ENCODE peak calls at places on chromosomes 4 and X, in eight cellular contexts. L is AG20443; Z is tibial nerve; B is NCI-H1417; J is effector memory CD8-positive, alpha-beta T cell; W is left lung; Y is HEK293T; C is aorta. G is an unnamed sample.
A peak's percentile ranks its signal among the peaks of the same experiment; 100 is the strongest.

GRCh38 chrX:138886769-138887168 is 175.3 kb upstream of the FGF13 start:
- DNase-seq in W (no peak), Y (no peak), J (no peak), Z (no peak), L (no peak), B (no peak), C (no peak), G (no peak)

GRCh38 chr4:111127842-111128241 is 505.0 kb upstream of the PITX2 start:
- DNase-seq in L (no peak), C (no peak), Z (no peak), B (no peak), J (no peak), W (no peak), Y (no peak), G (no peak)

GRCh38 chr4:153467897-153468262 is 1.7 kb downstream of the TMEM131L start:
- DNase-seq in B (no peak), Y (no peak), J (no peak), L (no peak), Z (no peak), C (no peak), W (no peak), G (no peak)

GRCh38 chrX:119482497-119483480 is 14.5 kb downstream of the SLC25A5 start:
- DNase-seq in L (peak; percentile 74), W (peak; percentile 94), C (peak; percentile 77), Y (peak; percentile 84), B (peak; percentile 71), Z (peak; percentile 29), J (peak; percentile 61), G (peak; percentile 76)

GRCh38 chr4:150976478-150977118 is 38.5 kb downstream of the LRBA start:
- DNase-seq in L (no peak), Z (no peak), J (no peak), B (no peak), W (no peak), Y (peak; percentile 49), C (no peak), G (no peak)

GRCh38 chrX:110142096-110142495 is 139.2 kb downstream of the TMEM164 start:
- DNase-seq in Z (no peak), B (no peak), Y (no peak), C (no peak), J (no peak), W (no peak), L (peak; percentile 15), G (peak; percentile 17)

GRCh38 chrX:105837227-105837626 is 14.9 kb downstream of the NRK start:
- DNase-seq in W (no peak), B (peak; percentile 49), J (no peak), Y (peak; percentile 26), C (peak; percentile 80), L (no peak), Z (peak; percentile 30), G (peak; percentile 58)

GRCh38 chr4:159384619-159385018 is 281.7 kb downstream of the RAPGEF2 start:
- DNase-seq in J (no peak), Z (no peak), C (no peak), Y (no peak), L (no peak), B (no peak), W (no peak), G (no peak)

GRCh38 chr4:965048-965765 is 8.2 kb downstream of the DGKQ start:
- DNase-seq in B (no peak), Z (no peak), Y (no peak), C (no peak), L (no peak), W (peak; percentile 76), J (no peak), G (no peak)

GRCh38 chr4:21113496-21114213 is 413.4 kb downstream of the PACRGL start:
- DNase-seq in Y (no peak), J (no peak), L (no peak), B (no peak), W (no peak), C (no peak), Z (no peak), G (no peak)

GRCh38 chr4:52552778-52553177 is 106.3 kb downstream of the USP46 start:
- DNase-seq in J (no peak), C (no peak), W (no peak), Y (peak; percentile 7), Z (no peak), L (no peak), B (no peak), G (no peak)

GRCh38 chr4:6668391-6668790 is 25.3 kb upstream of the S100P start:
- DNase-seq in Z (no peak), W (no peak), L (peak; percentile 50), Y (no peak), J (no peak), B (no peak), C (no peak), G (no peak)

GRCh38 chr4:108681321-108681809 is 31.0 kb downstream of the OSTC start:
- DNase-seq in Z (no peak), J (no peak), L (peak; percentile 23), B (no peak), C (no peak), Y (no peak), W (no peak), G (no peak)

GRCh38 chr4:79201976-79202375 is 123.9 kb downstream of the NAA11 start:
- DNase-seq in Z (no peak), C (no peak), W (no peak), J (no peak), Y (no peak), B (no peak), L (no peak), G (no peak)

GRCh38 chr4:71095141-71095939 is 101.9 kb downstream of the DCK start:
- DNase-seq in Y (no peak), W (no peak), C (no peak), Z (no peak), B (no peak), L (no peak), J (no peak), G (no peak)

GRCh38 chr4:149702414-149703108 is 113.1 kb downstream of the IQCM start:
- DNase-seq in W (no peak), Z (no peak), L (no peak), J (no peak), B (no peak), Y (no peak), C (no peak), G (no peak)

GRCh38 chr4:124121511-124121934 is 591.0 kb downstream of the ANKRD50 start:
- DNase-seq in Z (no peak), Y (no peak), J (no peak), L (no peak), W (no peak), C (no peak), B (no peak), G (no peak)

GRCh38 chrX:69000857-69001256 is 164.4 kb downstream of the PJA1 start:
- DNase-seq in Y (no peak), B (no peak), J (no peak), L (no peak), W (no peak), Z (no peak), C (no peak), G (no peak)

GRCh38 chr4:70473691-70474090 is 1.7 kb downstream of the MUC7 start:
- DNase-seq in Y (no peak), Z (no peak), L (no peak), C (no peak), B (no peak), J (no peak), W (no peak), G (no peak)

GRCh38 chr4:76155979-76156378 is 7.8 kb upstream of the NUP54 start:
- DNase-seq in L (no peak), J (no peak), Y (no peak), C (no peak), W (no peak), B (no peak), Z (no peak), G (no peak)

GRCh38 chrX:34332336-34332735 is 200.2 kb upstream of the FAM47A start:
- DNase-seq in W (no peak), B (peak; percentile 25), Y (peak; percentile 5), J (no peak), Z (no peak), C (no peak), L (no peak), G (no peak)

GRCh38 chr4:8409271-8410065 is 31.1 kb downstream of the ACOX3 start:
- DNase-seq in B (no peak), L (peak; percentile 61), J (peak; percentile 90), C (peak; percentile 74), Z (no peak), W (no peak), Y (no peak), G (no peak)

GRCh38 chr4:165207431-165208321 is at the start of gene KLHL2:
- DNase-seq in J (peak; percentile 55), L (peak; percentile 95), W (peak; percentile 97), Y (peak; percentile 79), C (peak; percentile 91), B (peak; percentile 85), Z (peak; percentile 55), G (peak; percentile 83)

GRCh38 chr4:22238742-22239141 is 277.1 kb downstream of the ADGRA3 start:
- DNase-seq in J (no peak), B (peak; percentile 6), L (no peak), W (peak; percentile 17), Y (peak; percentile 8), C (no peak), Z (no peak), G (no peak)

GRCh38 chr4:173990879-173991231 is 292.6 kb downstream of the FBXO8 start:
- DNase-seq in J (no peak), Z (no peak), W (no peak), C (no peak), Y (no peak), L (no peak), B (no peak), G (no peak)

GRCh38 chr4:186687263-186687662 is 36.4 kb downstream of the FAT1 start:
- DNase-seq in J (no peak), Y (no peak), C (no peak), Z (no peak), W (no peak), B (no peak), L (no peak), G (no peak)

GRCh38 chr4:140635606-140636005 is 66.8 kb upstream of the UCP1 start:
- DNase-seq in J (no peak), Y (no peak), L (peak; percentile 88), C (no peak), Z (no peak), W (peak; percentile 76), B (no peak), G (peak; percentile 32)

GRCh38 chr4:48668254-48669017 is 111.6 kb downstream of the FRYL start:
- DNase-seq in Z (no peak), Y (no peak), W (no peak), L (no peak), J (no peak), C (no peak), B (no peak), G (no peak)

GRCh38 chrX:53186363-53186762 is 38.6 kb downstream of the KDM5C start:
- DNase-seq in J (no peak), Y (no peak), W (no peak), L (no peak), B (no peak), Z (no peak), C (no peak), G (no peak)

GRCh38 chrX:49932786-49933185 is 10.4 kb downstream of the CLCN5 start:
- DNase-seq in Y (no peak), W (no peak), J (no peak), C (no peak), L (no peak), Z (no peak), B (no peak), G (no peak)

GRCh38 chr4:172546782-172547181 is 621.8 kb upstream of the GALNT7 start:
- DNase-seq in Y (no peak), B (peak; percentile 37), C (no peak), Z (no peak), L (no peak), J (no peak), W (no peak), G (no peak)

GRCh38 chrX:104351173-104351769 is 96.5 kb upstream of the ESX1 start:
- DNase-seq in C (no peak), L (peak; percentile 59), J (no peak), B (no peak), Z (no peak), W (no peak), Y (no peak), G (no peak)

GRCh38 chrX:134990475-134991473 is at the start of gene SMIM10:
- DNase-seq in C (peak; percentile 86), W (peak; percentile 91), B (no peak), Z (peak; percentile 53), Y (peak; percentile 80), J (peak; percentile 3), L (peak; percentile 78), G (peak; percentile 83)

GRCh38 chrX:15376956-15377355 is 7.3 kb downstream of the VEGFD start:
- DNase-seq in W (no peak), Z (no peak), J (no peak), Y (no peak), C (no peak), L (peak; percentile 18), B (no peak), G (no peak)